ENCODE peak calls at places on chromosomes 16 and 17, in seven cellular contexts. L is IMR-90, M is H9, S is neuronal stem cell, X is trophoblast cell, Q is H1, R is mesenchymal stem cell. K is an unnamed sample.
A peak's percentile ranks its signal among the peaks of the same experiment; 100 is the strongest.

GRCh38 chr17:61387011-61387410 is 12.6 kb upstream of the TBX2 start:
- DNase-seq in L (no peak), M (no peak), S (no peak), X (no peak), Q (no peak), R (no peak), K (no peak)

GRCh38 chr17:3920940-3921852 is 4.9 kb upstream of the P2RX1 start:
- DNase-seq in L (no peak), M (no peak), S (no peak), X (no peak), Q (no peak), R (no peak), K (no peak)

GRCh38 chr17:1029196-1029911 is 32.4 kb downstream of the TIMM22 start:
- DNase-seq in L (peak; percentile 73), M (no peak), S (no peak), X (no peak), Q (no peak), R (peak; percentile 81), K (no peak)

GRCh38 chr17:79974786-79975497 is 60.7 kb downstream of the TBC1D16 start:
- DNase-seq in L (no peak), M (peak; percentile 86), S (no peak), X (no peak), Q (peak; percentile 83), R (no peak), K (peak; percentile 62)

GRCh38 chr16:87580855-87581261 is 21.4 kb upstream of the JPH3 start:
- DNase-seq in L (peak; percentile 46), M (no peak), S (no peak), X (no peak), Q (no peak), R (peak; percentile 83), K (peak; percentile 46)

GRCh38 chr17:75636381-75637142 is 3.3 kb downstream of the SMIM5 start:
- DNase-seq in L (no peak), M (no peak), S (no peak), X (no peak), Q (peak; percentile 44), R (no peak), K (no peak)

GRCh38 chr16:9854665-9855064 is 327.6 kb downstream of the GRIN2A start:
- DNase-seq in L (no peak), M (no peak), S (no peak), X (no peak), Q (no peak), R (no peak), K (no peak)

GRCh38 chr17:38449364-38449763 is 21.1 kb downstream of the ARHGAP23 start:
- DNase-seq in L (no peak), M (peak; percentile 84), S (no peak), X (peak; percentile 74), Q (no peak), R (peak; percentile 49), K (peak; percentile 59)

GRCh38 chr16:22413819-22414218 is 39.4 kb upstream of the CDR2 start:
- DNase-seq in L (no peak), M (no peak), S (no peak), X (no peak), Q (peak; percentile 8), R (no peak), K (no peak)

GRCh38 chr17:74744714-74745547 is 3.5 kb upstream of the NHERF1 start:
- DNase-seq in L (peak; percentile 47), M (peak; percentile 91), S (peak; percentile 76), X (peak; percentile 83), Q (peak; percentile 100), R (peak; percentile 68), K (peak; percentile 93)

DNA sequence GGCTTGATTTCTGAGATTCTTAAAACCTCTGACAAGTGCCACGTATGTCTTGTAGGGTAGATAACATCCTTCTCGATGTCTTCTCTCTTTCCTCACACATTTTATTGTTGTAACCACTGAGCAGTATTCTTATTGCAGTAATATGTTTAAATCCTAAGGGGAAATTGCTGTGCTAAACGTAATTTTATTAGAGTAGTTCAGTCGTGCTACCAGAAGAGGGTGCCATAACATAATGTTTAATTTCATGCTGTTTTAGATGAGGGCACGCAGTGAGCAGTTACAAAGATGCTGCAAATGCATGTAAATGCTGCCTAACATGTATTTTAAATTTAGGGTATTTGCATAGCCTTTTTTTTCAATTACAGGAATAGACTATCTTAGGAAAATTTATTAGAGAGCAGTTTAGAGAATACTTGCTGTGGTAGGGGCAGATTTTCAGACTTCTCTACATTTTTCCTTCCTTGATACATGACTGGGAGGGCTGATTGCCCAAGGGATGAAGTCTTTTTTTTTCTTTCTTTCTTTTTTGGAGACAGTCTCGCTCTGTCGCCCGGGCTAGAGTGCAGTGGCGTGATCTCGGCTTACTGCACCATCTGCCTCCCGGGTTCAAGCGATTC is 51.7 kb downstream of the GAN start:
- DNase-seq in L (peak; percentile 59), M (no peak), S (peak; percentile 21), X (peak; percentile 17), Q (no peak), R (peak; percentile 52), K (peak; percentile 34)
- H3K4ac ChIP-seq in L (no peak overlapping the region), M (no peak overlapping the region), S (no peak overlapping the region), X (no peak overlapping the region), Q (no peak overlapping the region), R (no peak overlapping the region), K (no peak overlapping the region)

GRCh38 chr16:3706253-3707145 is 10.8 kb downstream of the TRAP1 start:
- DNase-seq in L (no peak), M (no peak), S (no peak), X (peak; percentile 96), Q (no peak), R (no peak), K (peak; percentile 57)
- H3K4ac ChIP-seq in L (no peak overlapping the region), M (no peak overlapping the region), S (no peak overlapping the region), X (no peak overlapping the region), Q (no peak overlapping the region), R (no peak overlapping the region), K (no peak overlapping the region)

DNA sequence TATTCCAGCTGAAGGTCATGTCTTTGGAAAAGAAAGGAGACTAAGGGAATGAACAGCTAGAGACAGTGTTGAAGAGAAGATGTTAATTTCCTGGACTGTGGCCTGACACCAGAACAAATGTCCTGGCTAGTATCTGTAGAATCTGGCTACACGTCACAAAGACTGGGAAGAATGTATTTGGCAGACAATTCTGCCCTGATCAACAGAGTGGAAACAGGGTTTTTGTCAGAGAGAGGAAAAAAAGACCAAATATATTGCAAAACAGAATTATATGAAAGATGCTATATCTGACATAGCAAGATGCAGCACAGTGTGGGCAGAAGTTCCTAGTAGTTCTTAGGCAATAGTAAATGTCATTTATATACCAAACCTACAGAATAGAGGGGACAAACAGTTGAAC is 17.0 kb upstream of the ANKFN1 start:
- DNase-seq in L (no peak), M (no peak), S (no peak), X (no peak), Q (no peak), R (no peak), K (no peak)
- H3K4ac ChIP-seq in L (no peak overlapping the region), M (no peak overlapping the region), S (no peak overlapping the region), X (no peak overlapping the region), Q (no peak overlapping the region), R (no peak overlapping the region), K (no peak overlapping the region)

GRCh38 chr16:75916431-75916830 is 190.1 kb upstream of the CPHXL start:
- DNase-seq in L (no peak), M (no peak), S (no peak), X (no peak), Q (no peak), R (no peak), K (no peak)
- H3K4ac ChIP-seq in L (no peak overlapping the region), M (no peak overlapping the region), S (no peak overlapping the region), X (no peak overlapping the region), Q (no peak overlapping the region), R (no peak overlapping the region), K (no peak overlapping the region)

GRCh38 chr17:49151996-49152395 is 19.4 kb downstream of the B4GALNT2 start:
- DNase-seq in L (no peak), M (no peak), S (no peak), X (peak; percentile 78), Q (no peak), R (no peak), K (no peak)
- H3K4ac ChIP-seq in L (no peak overlapping the region), M (no peak overlapping the region), S (no peak overlapping the region), X (no peak overlapping the region), Q (no peak overlapping the region), R (no peak overlapping the region), K (no peak overlapping the region)

DNA sequence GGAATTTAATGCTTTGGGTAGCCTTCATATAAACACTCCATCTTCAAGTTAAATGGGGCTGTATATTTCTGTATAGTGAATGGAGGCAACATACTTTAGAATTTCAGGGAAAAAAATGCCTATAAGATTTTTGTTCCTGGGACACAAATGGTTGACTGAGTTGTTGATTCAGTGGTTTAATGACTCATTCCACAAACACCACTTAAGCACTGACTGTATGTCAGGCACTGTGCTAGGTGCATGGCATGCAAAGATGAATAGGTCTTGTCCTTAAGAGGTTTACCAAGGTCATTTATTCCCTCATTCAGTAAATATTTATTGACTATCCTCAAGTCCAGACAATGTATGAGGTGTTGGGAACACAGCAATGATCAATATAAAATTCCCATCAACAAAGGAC is 417.1 kb downstream of the CA10 start:
- DNase-seq in L (no peak), M (no peak), S (no peak), X (no peak), Q (no peak), R (no peak), K (no peak)
- H3K4ac ChIP-seq in L (no peak overlapping the region), M (no peak overlapping the region), S (no peak overlapping the region), X (no peak overlapping the region), Q (no peak overlapping the region), R (no peak overlapping the region), K (no peak overlapping the region)

GRCh38 chr16:15457390-15457789 is 23.0 kb downstream of the BMERB1 start:
- DNase-seq in L (no peak), M (no peak), S (no peak), X (no peak), Q (no peak), R (no peak), K (no peak)

GRCh38 chr16:15460601-15461000 is 26.2 kb downstream of the BMERB1 start:
- DNase-seq in L (no peak), M (no peak), S (no peak), X (no peak), Q (no peak), R (no peak), K (no peak)

GRCh38 chr16:15464401-15465186 is 30.2 kb downstream of the BMERB1 start:
- DNase-seq in L (peak; percentile 22), M (no peak), S (no peak), X (no peak), Q (no peak), R (peak; percentile 83), K (no peak)

GRCh38 chr16:15457958-15458357 is 23.6 kb downstream of the BMERB1 start:
- DNase-seq in L (no peak), M (no peak), S (no peak), X (no peak), Q (no peak), R (no peak), K (no peak)

DNA sequence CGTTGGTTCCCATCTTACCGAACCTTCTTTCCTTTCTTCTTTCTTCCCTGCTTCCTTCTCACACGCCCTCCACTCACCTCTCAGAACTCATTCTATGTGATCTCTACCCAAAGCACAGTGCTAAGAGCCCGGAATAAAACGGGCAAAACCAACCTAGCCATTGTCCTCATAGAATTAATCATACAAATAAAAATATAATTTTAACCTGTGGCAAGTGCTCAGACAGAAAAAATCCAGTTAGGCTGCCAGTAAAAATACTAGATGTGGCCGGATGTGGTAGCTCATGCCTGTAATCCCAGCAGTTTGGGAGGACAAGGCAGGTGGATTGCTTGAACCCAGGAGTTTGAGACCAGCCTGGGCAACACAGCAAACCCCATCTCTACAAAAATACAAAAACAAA is 27.0 kb downstream of the BMERB1 start:
- DNase-seq in L (no peak), M (no peak), S (no peak), X (no peak), Q (no peak), R (no peak), K (no peak)
- H3K4ac ChIP-seq in L (no peak overlapping the region), M (no peak overlapping the region), S (no peak overlapping the region), X (no peak overlapping the region), Q (no peak overlapping the region), R (no peak overlapping the region), K (no peak overlapping the region)

GRCh38 chr17:73630957-73631595 is 13.2 kb downstream of the SDK2 start:
- DNase-seq in L (no peak), M (no peak), S (no peak), X (no peak), Q (no peak), R (no peak), K (no peak)
- H3K4ac ChIP-seq in L (no peak overlapping the region), M (no peak overlapping the region), S (no peak overlapping the region), X (no peak overlapping the region), Q (no peak overlapping the region), R (no peak overlapping the region), K (no peak overlapping the region)

K was measured in mesendoderm.